ENCODE peak calls at places on chromosomes 13 and 19, in six cellular contexts. E is skeletal muscle cell; R is activated CD8-positive, alpha-beta memory T cell treated with anti-CD3 and anti-CD28 coated beads for 4 hours; Z is stimulated activated CD8-positive, alpha-beta memory T cell treated with anti-CD3 and anti-CD28 coated beads, Interleukin-4, amount 100 ng/mL, for 1 hour; B is activated CD4-positive, alpha-beta T cell treated with anti-CD3 and anti-CD28 coated beads, Interleukin-2, amount 50 U/mL, for 24 hours; D is naive thymus-derived CD8-positive, alpha-beta T cell. H is an unnamed sample.

GRCh38 chr13:26061947-26062346 is 10.1 kb upstream of the SHISA2 start:
- DNase-seq in B (no peak), D (no peak), Z (no peak), R (no peak), E (peak; percentile 72), H (peak; percentile 63)

GRCh38 chr13:77874406-77874805 is 44.2 kb downstream of the EDNRB start:
- DNase-seq in R (no peak), B (no peak), Z (no peak), E (peak; percentile 24), D (no peak), H (peak; percentile 3)

GRCh38 chr19:39390759-39391592 is at the start of the genes MED29 and PAF1:
- DNase-seq in D (peak; percentile 96), R (peak; percentile 85), B (peak; percentile 95), Z (peak; percentile 91), E (peak; percentile 98), H (peak; percentile 100)

GRCh38 chr13:112781881-112782361 is 92.1 kb downstream of the ATP11A start:
- DNase-seq in E (no peak), D (no peak), Z (no peak), B (no peak), R (no peak), H (no peak)

GRCh38 chr13:110390572-110390971 is 83.5 kb downstream of the COL4A2 start:
- DNase-seq in B (no peak), R (no peak), D (no peak), Z (no peak), E (peak; percentile 93), H (peak; percentile 38)

GRCh38 chr19:17420267-17420924 is 549 bp downstream of the MVB12A start:
- DNase-seq in B (no peak), R (no peak), Z (no peak), D (peak; percentile 25), E (no peak), H (peak; percentile 43)

GRCh38 chr13:98393873-98394272 is 183.0 kb downstream of the STK24 start:
- DNase-seq in R (no peak), D (no peak), E (no peak), B (no peak), Z (no peak), H (no peak)

GRCh38 chr13:81927347-81927746 is 1586.4 kb upstream of the SPRY2 start:
- DNase-seq in R (no peak), E (no peak), D (no peak), Z (no peak), B (no peak), H (no peak)

GRCh38 chr13:96925869-96926628 is 68.2 kb downstream of the OXGR1 start:
- DNase-seq in R (no peak), Z (no peak), D (no peak), B (no peak), E (no peak), H (no peak)

GRCh38 chr19:2668188-2668763 is 34.2 kb downstream of the GNG7 start:
- DNase-seq in B (no peak), Z (no peak), E (no peak), R (no peak), D (no peak), H (no peak)